ENCODE peak calls at places on chromosomes 3 and 15, in seven cellular contexts. One of them, this sample, is unnamed.

GRCh38 chr3:59257506-59257905 is 207.7 kb upstream of the CFAP20DC start:
- DNase-seq in activated CD4-positive, alpha-beta T cell treated with anti-CD3 and anti-CD28 coated beads, Interleukin-2, amount 50 U/mL, for 48 hours: no peak
- DNase-seq in RPMI8226: no peak
- DNase-seq in astrocyte: peak
- DNase-seq in bronchial epithelial cell: no peak
- DNase-seq in suprapubic skin: no peak
- DNase-seq in Karpas-422: no peak
- DNase-seq in this sample: no peak

GRCh38 chr3:111747490-111747889 is 111.6 kb upstream of the PHLDB2 start:
- DNase-seq in Karpas-422: peak
- DNase-seq in activated CD4-positive, alpha-beta T cell treated with anti-CD3 and anti-CD28 coated beads, Interleukin-2, amount 50 U/mL, for 48 hours: no peak
- DNase-seq in astrocyte: peak
- DNase-seq in RPMI8226: no peak
- DNase-seq in bronchial epithelial cell: peak
- DNase-seq in suprapubic skin: no peak
- DNase-seq in this sample: no peak

GRCh38 chr3:29186131-29186599 is 94.7 kb upstream of the RBMS3 start:
- DNase-seq in RPMI8226: no peak
- DNase-seq in bronchial epithelial cell: peak
- DNase-seq in suprapubic skin: no peak
- DNase-seq in Karpas-422: no peak
- DNase-seq in activated CD4-positive, alpha-beta T cell treated with anti-CD3 and anti-CD28 coated beads, Interleukin-2, amount 50 U/mL, for 48 hours: no peak
- DNase-seq in astrocyte: peak
- DNase-seq in this sample: no peak

GRCh38 chr3:14301558-14301957 is 100.8 kb upstream of the SLC6A6 start:
- DNase-seq in astrocyte: no peak
- DNase-seq in RPMI8226: no peak
- DNase-seq in suprapubic skin: peak
- DNase-seq in activated CD4-positive, alpha-beta T cell treated with anti-CD3 and anti-CD28 coated beads, Interleukin-2, amount 50 U/mL, for 48 hours: no peak
- DNase-seq in Karpas-422: no peak
- DNase-seq in bronchial epithelial cell: peak
- DNase-seq in this sample: peak

GRCh38 chr3:43770426-43771103 is 79.8 kb downstream of the ABHD5 start:
- DNase-seq in Karpas-422: no peak
- DNase-seq in suprapubic skin: peak
- DNase-seq in bronchial epithelial cell: peak
- DNase-seq in RPMI8226: no peak
- DNase-seq in activated CD4-positive, alpha-beta T cell treated with anti-CD3 and anti-CD28 coated beads, Interleukin-2, amount 50 U/mL, for 48 hours: peak
- DNase-seq in astrocyte: peak
- DNase-seq in this sample: peak

GRCh38 chr15:83362706-83363105 is 78.2 kb upstream of the BNC1 start:
- DNase-seq in astrocyte: no peak
- DNase-seq in bronchial epithelial cell: no peak
- DNase-seq in RPMI8226: no peak
- DNase-seq in Karpas-422: no peak
- DNase-seq in activated CD4-positive, alpha-beta T cell treated with anti-CD3 and anti-CD28 coated beads, Interleukin-2, amount 50 U/mL, for 48 hours: no peak
- DNase-seq in suprapubic skin: no peak
- DNase-seq in this sample: no peak

GRCh38 chr3:50194903-50195500 is 3.6 kb downstream of the GNAT1 start:
- DNase-seq in bronchial epithelial cell: peak
- DNase-seq in suprapubic skin: no peak
- DNase-seq in astrocyte: no peak
- DNase-seq in RPMI8226: no peak
- DNase-seq in activated CD4-positive, alpha-beta T cell treated with anti-CD3 and anti-CD28 coated beads, Interleukin-2, amount 50 U/mL, for 48 hours: peak
- DNase-seq in Karpas-422: peak
- DNase-seq in this sample: peak

GRCh38 chr3:114274929-114275328 is 18.9 kb upstream of the TIGIT start:
- DNase-seq in astrocyte: peak
- DNase-seq in bronchial epithelial cell: peak
- DNase-seq in activated CD4-positive, alpha-beta T cell treated with anti-CD3 and anti-CD28 coated beads, Interleukin-2, amount 50 U/mL, for 48 hours: no peak
- DNase-seq in Karpas-422: peak
- DNase-seq in RPMI8226: peak
- DNase-seq in suprapubic skin: no peak
- DNase-seq in this sample: peak

GRCh38 chr3:47850062-47850802 is 47.3 kb downstream of the DHX30 start:
- DNase-seq in activated CD4-positive, alpha-beta T cell treated with anti-CD3 and anti-CD28 coated beads, Interleukin-2, amount 50 U/mL, for 48 hours: no peak
- DNase-seq in suprapubic skin: no peak
- DNase-seq in Karpas-422: peak
- DNase-seq in astrocyte: no peak
- DNase-seq in RPMI8226: peak
- DNase-seq in bronchial epithelial cell: no peak
- DNase-seq in this sample: peak

GRCh38 chr15:93219859-93220258 is 130.8 kb upstream of the RGMA start:
- DNase-seq in astrocyte: no peak
- DNase-seq in bronchial epithelial cell: no peak
- DNase-seq in suprapubic skin: no peak
- DNase-seq in Karpas-422: no peak
- DNase-seq in activated CD4-positive, alpha-beta T cell treated with anti-CD3 and anti-CD28 coated beads, Interleukin-2, amount 50 U/mL, for 48 hours: no peak
- DNase-seq in RPMI8226: no peak
- DNase-seq in this sample: no peak

GRCh38 chr3:112815981-112816380 is 30.7 kb downstream of the CD200R1L start:
- DNase-seq in Karpas-422: no peak
- DNase-seq in astrocyte: peak
- DNase-seq in bronchial epithelial cell: no peak
- DNase-seq in suprapubic skin: no peak
- DNase-seq in RPMI8226: no peak
- DNase-seq in activated CD4-positive, alpha-beta T cell treated with anti-CD3 and anti-CD28 coated beads, Interleukin-2, amount 50 U/mL, for 48 hours: no peak
- DNase-seq in this sample: no peak

GRCh38 chr3:46668591-46668990 is 24.9 kb downstream of the ALS2CL start:
- DNase-seq in Karpas-422: no peak
- DNase-seq in astrocyte: no peak
- DNase-seq in suprapubic skin: peak
- DNase-seq in bronchial epithelial cell: peak
- DNase-seq in RPMI8226: no peak
- DNase-seq in activated CD4-positive, alpha-beta T cell treated with anti-CD3 and anti-CD28 coated beads, Interleukin-2, amount 50 U/mL, for 48 hours: no peak
- DNase-seq in this sample: no peak